ENCODE peak calls at places on chromosomes 4 and X, in nine cellular contexts. C is CD8-positive, alpha-beta T cell; V is GM12865; X is fibroblast of mammary gland; P is WTC11; J is colonic mucosa; W is GM06990; B is progenitor cell of endocrine pancreas; O is left lung. E is an unnamed sample.

GRCh38 chr4:155077860-155078259 is 130.6 kb upstream of the NPY2R start:
- DNase-seq in W (no peak), C (no peak), X (no peak), B (no peak), O (no peak), J (no peak), P (peak; percentile 43), V (no peak), E (no peak)

GRCh38 chr4:179867300-179867878 is 2375.8 kb upstream of the TENM3 start:
- DNase-seq in P (peak; percentile 89), V (peak; percentile 75), J (peak; percentile 49), W (peak; percentile 9), O (peak; percentile 31), C (no peak), B (peak; percentile 32), X (peak; percentile 9), E (peak; percentile 20)

GRCh38 chrX:136250191-136251041 is 784 bp downstream of the MAP7D3 start:
- DNase-seq in P (no peak), X (peak; percentile 37), B (no peak), O (no peak), W (no peak), J (no peak), V (peak; percentile 8), C (peak; percentile 22), E (no peak)

GRCh38 chr4:56434599-56435000 is 815 bp downstream of the PPAT start:
- DNase-seq in O (no peak), J (no peak), W (no peak), C (no peak), V (no peak), P (no peak), B (no peak), X (peak; percentile 58), E (no peak)

GRCh38 chrX:47540754-47541538 is 20.1 kb upstream of the ARAF start:
- DNase-seq in P (peak; percentile 54), B (peak; percentile 43), V (peak; percentile 18), C (no peak), J (peak; percentile 79), O (peak; percentile 83), W (no peak), X (peak; percentile 91), E (peak; percentile 49)

GRCh38 chrX:1507511-1508463 is 29.2 kb downstream of the P2RY8 start:
- DNase-seq in C (peak; percentile 80), P (no peak), V (peak; percentile 87), B (no peak), O (no peak), X (no peak), W (peak; percentile 76), J (no peak), E (no peak)

GRCh38 chrX:119181491-119181890 is 53.9 kb upstream of the KIAA1210 start:
- DNase-seq in O (no peak), X (peak; percentile 22), W (no peak), V (no peak), J (peak; percentile 24), C (no peak), B (no peak), P (peak; percentile 38), E (no peak)

GRCh38 chr4:182822554-182822953 is 94.6 kb downstream of the DCTD start:
- DNase-seq in B (no peak), W (no peak), P (no peak), X (no peak), V (no peak), C (no peak), O (no peak), J (no peak), E (no peak)

GRCh38 chr4:129110931-129111330 is 15.0 kb downstream of the C4orf33 start:
- DNase-seq in B (no peak), X (no peak), P (no peak), O (no peak), W (no peak), J (no peak), V (no peak), C (no peak), E (no peak)

GRCh38 chr4:122749704-122750454 is 17.4 kb downstream of the BBS12 start:
- DNase-seq in X (no peak), B (no peak), O (no peak), J (no peak), C (no peak), W (no peak), V (no peak), P (no peak), E (no peak)

GRCh38 chr4:55618546-55619143 is 17.5 kb downstream of the NMU start:
- DNase-seq in B (no peak), W (no peak), V (no peak), C (no peak), P (no peak), J (no peak), X (no peak), O (no peak), E (no peak)

GRCh38 chr4:109434007-109434792 is 585 bp downstream of the SEC24B start:
- DNase-seq in X (peak; percentile 13), J (peak; percentile 44), C (peak; percentile 30), B (peak; percentile 38), V (peak; percentile 26), O (peak; percentile 52), P (peak; percentile 30), W (peak; percentile 43), E (no peak)

GRCh38 chrX:15500497-15500966 is at the start of gene BMX:
- DNase-seq in C (no peak), J (no peak), W (no peak), X (peak; percentile 13), O (no peak), P (no peak), V (no peak), B (no peak), E (no peak)

GRCh38 chr4:89173336-89174090 is 62.2 kb downstream of the TIGD2 start:
- DNase-seq in V (no peak), B (no peak), W (no peak), C (no peak), O (no peak), J (no peak), X (no peak), P (no peak), E (no peak)

GRCh38 chr4:147828361-147828760 is 96.5 kb downstream of the ARHGAP10 start:
- DNase-seq in O (no peak), C (no peak), V (no peak), B (no peak), X (peak; percentile 70), W (no peak), J (no peak), P (no peak), E (no peak)

GRCh38 chrX:11187001-11187400 is 75.9 kb downstream of the HCCS start:
- DNase-seq in V (no peak), J (no peak), W (no peak), B (no peak), C (no peak), P (no peak), O (no peak), X (no peak), E (no peak)

GRCh38 chrX:72105436-72105835 is 26.3 kb downstream of the RTL5 start:
- DNase-seq in P (no peak), O (no peak), V (peak; percentile 79), X (no peak), B (no peak), W (peak; percentile 44), J (no peak), C (peak; percentile 73), E (no peak)

GRCh38 chrX:146863566-146863965 is 49.0 kb upstream of the CXorf51A start:
- DNase-seq in W (no peak), J (no peak), P (no peak), C (no peak), B (no peak), O (no peak), X (peak; percentile 36), V (no peak), E (no peak)

GRCh38 chrX:132676561-132677186 is 187.8 kb upstream of the MBNL3 start:
- DNase-seq in W (no peak), B (no peak), J (no peak), V (no peak), C (no peak), P (no peak), X (no peak), O (no peak), E (no peak)

DNA sequence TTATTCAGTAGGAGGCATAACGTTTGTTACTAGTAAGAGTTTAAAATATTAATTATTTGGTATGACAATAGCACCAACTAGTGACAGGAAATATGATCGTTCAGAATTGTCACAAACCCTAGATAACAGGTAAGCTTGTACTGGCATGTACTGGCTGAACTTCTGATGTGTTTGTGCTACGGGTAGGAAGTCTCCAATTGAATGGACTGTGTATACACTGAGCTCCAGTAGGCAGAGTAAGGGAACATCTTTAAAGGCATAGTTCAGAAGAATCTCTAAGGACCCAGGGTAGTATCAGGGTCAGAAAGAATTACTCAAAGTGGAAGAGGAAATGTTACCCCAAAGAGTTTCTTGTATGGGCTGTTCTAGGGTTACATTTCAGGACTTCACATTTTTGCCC is 230.4 kb downstream of the EDA2R start:
- DNase-seq in P (no peak), C (no peak), W (no peak), O (no peak), X (no peak), V (peak; percentile 29), J (no peak), B (no peak), E (no peak)
- TF ChIP-seq CTCF in P (no peak), C (peak; percentile 19), W (peak; percentile 42), O (no peak), X (no peak), V (peak; percentile 28), J (peak; percentile 31), B (no peak), E (no peak)

GRCh38 chr4:106201373-106201772 is 114.6 kb downstream of the TBCK start:
- DNase-seq in C (no peak), P (no peak), B (no peak), W (no peak), J (no peak), X (peak; percentile 23), O (no peak), V (no peak), E (no peak)
- TF ChIP-seq CTCF in C (no peak), P (no peak), B (peak; percentile 46), W (peak; percentile 39), J (no peak), X (peak; percentile 65), O (peak; percentile 35), V (no peak), E (peak; percentile 66)

DNA sequence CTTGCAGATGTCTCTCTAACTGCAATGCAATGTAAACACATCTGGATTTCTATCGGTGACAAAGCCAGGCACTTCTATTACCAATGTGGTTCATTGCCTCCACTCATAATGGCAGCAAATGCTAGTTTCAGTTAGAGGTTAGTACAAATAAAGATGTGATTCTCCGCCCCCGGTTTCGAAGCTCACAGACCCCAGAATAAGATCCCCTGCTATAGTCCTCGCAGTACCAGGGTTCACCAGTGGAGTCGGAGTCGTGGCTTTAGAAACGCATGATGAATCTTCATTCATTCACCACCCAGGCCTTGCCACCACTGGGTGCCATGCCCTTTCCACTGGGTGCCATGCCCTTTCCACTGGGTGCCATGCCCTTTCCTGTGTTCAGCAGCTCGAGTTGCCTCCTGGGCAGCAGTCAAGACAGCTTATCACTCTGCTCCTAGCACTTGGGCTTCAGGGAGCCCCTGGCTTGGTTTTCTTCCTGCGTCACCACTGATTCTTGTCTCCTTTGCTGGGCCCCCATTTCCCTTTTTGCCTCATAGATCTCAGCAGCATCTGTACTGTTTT is 3.5 kb upstream of the NAA10 start:
- DNase-seq in V (no peak), O (no peak), X (no peak), P (no peak), W (no peak), C (no peak), J (no peak), B (no peak), E (no peak)
- TF ChIP-seq CTCF in V (no peak), O (no peak), X (peak; percentile 4), P (no peak), W (no peak), C (no peak), J (no peak), B (no peak), E (no peak)

GRCh38 chrX:70422886-70423336 is at the start of gene GDPD2:
- DNase-seq in P (peak; percentile 64), O (no peak), J (peak; percentile 37), X (peak; percentile 7), B (no peak), C (no peak), V (no peak), W (no peak), E (no peak)
- TF ChIP-seq CTCF in P (no peak), O (no peak), J (no peak), X (no peak), B (peak; percentile 49), C (no peak), V (no peak), W (no peak), E (peak; percentile 32)